ENCODE peak calls at places on chromosomes 16 and 17, in five cellular contexts. W is NAMALWA; X is DMS153; E is CD8-positive, alpha-beta memory T cell; Y is H9. C is an unnamed sample.

GRCh38 chr16:58299757-58300349 is 5.0 kb upstream of the PRSS54 start:
- DNase-seq in W (peak), X (no peak), E (no peak), Y (peak), C (no peak)

GRCh38 chr17:55642741-55643140 is 79.9 kb downstream of the TMEM100 start:
- DNase-seq in W (no peak), X (no peak), E (no peak), Y (no peak), C (no peak)

GRCh38 chr16:50021509-50021908 is 3.5 kb upstream of the CNEP1R1 start:
- DNase-seq in W (peak), X (no peak), E (no peak), Y (peak), C (no peak)

GRCh38 chr16:22815863-22816262 is 1.9 kb downstream of the HS3ST2 start:
- DNase-seq in W (no peak), X (no peak), E (no peak), Y (no peak), C (no peak)

GRCh38 chr16:87226926-87227650 is 90.1 kb downstream of the C16orf95 start:
- DNase-seq in W (no peak), X (no peak), E (no peak), Y (no peak), C (no peak)

GRCh38 chr17:50130778-50131317 is 888 bp upstream of the SAMD14 start:
- DNase-seq in W (no peak), X (peak), E (peak), Y (peak), C (peak)

GRCh38 chr17:82120148-82120547 is 22.1 kb upstream of the FASN start:
- DNase-seq in W (no peak), X (no peak), E (peak), Y (no peak), C (no peak)

GRCh38 chr16:85872666-85873561 is 26.0 kb upstream of the IRF8 start:
- DNase-seq in W (no peak), X (no peak), E (no peak), Y (no peak), C (no peak)

GRCh38 chr16:50570354-50570753 is 22.2 kb downstream of the NKD1 start:
- DNase-seq in W (no peak), X (no peak), E (no peak), Y (no peak), C (no peak)

GRCh38 chr17:75998327-75998795 is 2.3 kb upstream of the CDK3 start:
- DNase-seq in W (no peak), X (no peak), E (no peak), Y (no peak), C (no peak)

GRCh38 chr16:67268136-67268579 is 11.2 kb upstream of the PLEKHG4 start:
- DNase-seq in W (no peak), X (no peak), E (no peak), Y (peak), C (no peak)

GRCh38 chr17:296382-296781 is 56.2 kb downstream of the RPH3AL start:
- DNase-seq in W (no peak), X (no peak), E (no peak), Y (no peak), C (no peak)

GRCh38 chr16:88606146-88606757 is 32.1 kb upstream of the IL17C start:
- DNase-seq in W (no peak), X (no peak), E (no peak), Y (no peak), C (no peak)

GRCh38 chr17:67364847-67365761 is 1.3 kb downstream of the PSMD12 start:
- DNase-seq in W (no peak), X (no peak), E (no peak), Y (no peak), C (no peak)

GRCh38 chr17:34614698-34615097 is 35.3 kb downstream of the TMEM132E start:
- DNase-seq in W (no peak), X (peak), E (no peak), Y (no peak), C (peak)

GRCh38 chr17:76474238-76474637 is 6.8 kb downstream of the AANAT start:
- DNase-seq in W (no peak), X (no peak), E (no peak), Y (no peak), C (no peak)

GRCh38 chr16:66618588-66618987 is 14.1 kb downstream of the CMTM3 start:
- DNase-seq in W (no peak), X (no peak), E (no peak), Y (no peak), C (no peak)

GRCh38 chr16:54402270-54402669 is 115.7 kb upstream of the IRX3 start:
- DNase-seq in W (no peak), X (no peak), E (no peak), Y (no peak), C (no peak)

GRCh38 chr16:2819179-2819938 is 2.3 kb downstream of the PRSS21 start:
- DNase-seq in W (no peak), X (no peak), E (no peak), Y (no peak), C (no peak)